ENCODE peak calls at places on chromosomes 5 and 9, in five cellular contexts. X is Peyer's patch, F is body of pancreas, T is HCT116, D is suprapubic skin. K is an unnamed sample. For H3K4me1 and H3K27me3, the result is how much of the 10 kb centered on the place peaks cover.

GRCh38 chr5:126938461-126938860 is 91.9 kb downstream of the MARCHF3 start:
- DNase-seq in X (no peak), F (no peak), T (no peak), D (no peak), K (no peak)

GRCh38 chr5:143033535-143034260 is 263.5 kb downstream of the ARHGAP26 start:
- DNase-seq in X (no peak), F (no peak), T (peak), D (no peak), K (no peak)

GRCh38 chr9:132415181-132415580 is 5.2 kb downstream of the CFAP77 start:
- DNase-seq in X (no peak), F (no peak), T (no peak), D (no peak), K (no peak)

GRCh38 chr9:96061293-96061987 is 185.9 kb downstream of the ERCC6L2 start:
- DNase-seq in X (no peak), F (peak), T (peak), D (no peak), K (peak)

GRCh38 chr5:176762489-176762888 is 47.9 kb upstream of the UNC5A start:
- DNase-seq in X (no peak), F (no peak), T (no peak), D (no peak), K (no peak)

GRCh38 chr5:26700759-26701384 is 337.5 kb downstream of the CDH9 start:
- DNase-seq in X (no peak), F (no peak), T (no peak), D (no peak), K (no peak)

GRCh38 chr5:403995-404394 is 39.0 kb upstream of the EXOC3 start:
- DNase-seq in X (peak), F (no peak), T (no peak), D (no peak), K (no peak)

GRCh38 chr5:179610903-179611265 is 12.6 kb downstream of the HNRNPH1 start:
- DNase-seq in X (no peak), F (no peak), T (no peak), D (peak), K (no peak)

GRCh38 chr5:125349432-125349831 is 603.0 kb upstream of the ZNF608 start:
- DNase-seq in X (no peak), F (no peak), T (no peak), D (no peak), K (no peak)

GRCh38 chr5:56233230-56233629 is at the start of gene ANKRD55:
- DNase-seq in X (no peak), F (no peak), T (no peak), D (no peak), K (no peak)

GRCh38 chr9:3855601-3856328 is 330.0 kb upstream of the RFX3 start:
- DNase-seq in X (no peak), F (no peak), T (no peak), D (no peak), K (no peak)

GRCh38 chr5:145834917-145835838 is at the start of gene PRELID2:
- DNase-seq in X (peak), F (peak), T (peak), D (peak), K (peak)

GRCh38 chr9:1994180-1994579 is 21.0 kb upstream of the SMARCA2 start:
- DNase-seq in X (no peak), F (no peak), T (no peak), D (no peak), K (no peak)

GRCh38 chr9:37370968-37371563 is 51.4 kb upstream of the GRHPR start:
- DNase-seq in X (peak), F (no peak), T (no peak), D (no peak), K (no peak)

GRCh38 chr5:159773062-159773924 is 143.0 kb upstream of the ADRA1B start:
- DNase-seq in X (peak), F (peak), T (peak), D (peak), K (peak)

GRCh38 chr5:32709789-32710334 is 1.3 kb upstream of the NPR3 start:
- DNase-seq in X (no peak), F (peak), T (peak), D (no peak), K (peak)

GRCh38 chr5:187617-188451 is 3.5 kb upstream of the LRRC14B start:
- DNase-seq in X (no peak), F (no peak), T (no peak), D (no peak), K (no peak)

GRCh38 chr5:9852686-9853085 is 222.5 kb upstream of the TAS2R1 start:
- DNase-seq in X (no peak), F (no peak), T (no peak), D (no peak), K (no peak)

GRCh38 chr9:20286969-20287368 is 335.3 kb downstream of the MLLT3 start:
- DNase-seq in X (no peak), F (no peak), T (no peak), D (no peak), K (no peak)

GRCh38 chr9:115126406-115126805 is 8.4 kb upstream of the TNC start:
- DNase-seq in X (no peak), F (no peak), T (no peak), D (no peak), K (no peak)

GRCh38 chr9:13266172-13266571 is 13.3 kb downstream of the MPDZ start:
- DNase-seq in X (no peak), F (no peak), T (no peak), D (no peak), K (no peak)

GRCh38 chr9:13267743-13268142 is 11.7 kb downstream of the MPDZ start:
- DNase-seq in X (no peak), F (no peak), T (no peak), D (no peak), K (no peak)

GRCh38 chr9:13269589-13270452 is 9.7 kb downstream of the MPDZ start:
- DNase-seq in X (no peak), F (no peak), T (no peak), D (no peak), K (no peak)

GRCh38 chr9:13270734-13271133 is 8.8 kb downstream of the MPDZ start:
- DNase-seq in X (no peak), F (no peak), T (no peak), D (no peak), K (no peak)

GRCh38 chr9:13268469-13268868 is 11.0 kb downstream of the MPDZ start:
- DNase-seq in X (no peak), F (no peak), T (no peak), D (no peak), K (no peak)
- H3K4me1 ChIP-seq in X (under half), F (under half), T (under half), D (under half), K (half or more)

GRCh38 chr9:126696091-126696763 is 82.5 kb downstream of the LMX1B start:
- DNase-seq in X (no peak), F (no peak), T (no peak), D (no peak), K (no peak)
- H3K27me3 ChIP-seq in X (under half), F (under half), T (under half), D (under half), K (under half)

DNA sequence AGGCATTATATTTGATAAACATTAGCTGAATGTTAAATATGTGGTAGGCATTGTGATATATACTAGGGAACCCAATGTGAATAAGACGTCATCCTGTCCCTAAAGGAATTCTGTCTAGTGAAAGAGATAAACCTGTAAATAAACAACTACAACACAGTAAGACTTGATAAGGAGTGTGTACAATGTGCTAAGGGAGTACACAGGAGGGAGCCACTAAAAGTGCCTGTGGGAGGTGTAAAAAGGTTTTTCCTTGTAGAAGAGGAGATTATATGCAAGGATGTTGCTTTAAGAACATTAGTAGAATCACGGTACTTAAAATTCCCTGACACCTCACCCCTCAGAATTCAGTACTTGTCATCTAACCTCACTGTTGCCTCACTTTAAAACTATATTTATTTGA is 91.7 kb downstream of the KIAA0825 start:
- DNase-seq in X (no peak), F (no peak), T (no peak), D (no peak), K (no peak)
- TF ChIP-seq POLR2A in X (no peak), F (no peak), T (no peak), D (no peak), K (no peak)

GRCh38 chr5:38536968-38537367 is 19.5 kb downstream of the LIFR start:
- DNase-seq in X (no peak), F (no peak), T (no peak), D (no peak), K (no peak)

GRCh38 chr5:38534122-38534408 is 22.4 kb downstream of the LIFR start:
- DNase-seq in X (no peak), F (no peak), T (no peak), D (no peak), K (no peak)

GRCh38 chr5:38537502-38537901 is 18.9 kb downstream of the LIFR start:
- DNase-seq in X (no peak), F (no peak), T (no peak), D (no peak), K (no peak)

GRCh38 chr5:38535281-38535750 is 21.1 kb downstream of the LIFR start:
- DNase-seq in X (no peak), F (no peak), T (no peak), D (no peak), K (no peak)

DNA sequence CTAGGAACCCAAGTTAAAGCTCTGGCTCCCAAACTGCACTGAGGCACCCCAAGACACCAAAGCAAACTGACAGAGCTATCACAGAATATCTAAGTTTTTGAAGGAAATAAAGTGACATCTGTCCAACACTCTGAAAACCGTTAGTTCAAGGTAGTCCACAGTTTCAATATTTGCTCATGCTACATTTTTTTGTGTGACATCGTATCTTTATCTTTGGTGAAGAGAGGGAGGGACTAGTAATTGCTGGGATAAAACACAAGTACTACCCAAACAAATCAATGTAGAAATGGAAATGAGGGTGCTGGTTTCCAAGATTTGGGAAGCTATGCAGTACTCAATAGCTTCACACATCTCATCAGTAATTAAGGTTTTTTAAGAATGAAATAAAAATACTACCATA is 20.6 kb downstream of the LIFR start:
- DNase-seq in X (no peak), F (no peak), T (no peak), D (no peak), K (no peak)
- H3K4me1 ChIP-seq in X (under half), F (under half), T (under half), D (under half), K (under half)

GRCh38 chr9:135715056-135715595 is 13.1 kb downstream of the KCNT1 start:
- DNase-seq in X (no peak), F (no peak), T (no peak), D (no peak), K (no peak)
- H3K27me3 ChIP-seq in X (under half), F (under half), T (under half), D (half or more), K (half or more)

DNA sequence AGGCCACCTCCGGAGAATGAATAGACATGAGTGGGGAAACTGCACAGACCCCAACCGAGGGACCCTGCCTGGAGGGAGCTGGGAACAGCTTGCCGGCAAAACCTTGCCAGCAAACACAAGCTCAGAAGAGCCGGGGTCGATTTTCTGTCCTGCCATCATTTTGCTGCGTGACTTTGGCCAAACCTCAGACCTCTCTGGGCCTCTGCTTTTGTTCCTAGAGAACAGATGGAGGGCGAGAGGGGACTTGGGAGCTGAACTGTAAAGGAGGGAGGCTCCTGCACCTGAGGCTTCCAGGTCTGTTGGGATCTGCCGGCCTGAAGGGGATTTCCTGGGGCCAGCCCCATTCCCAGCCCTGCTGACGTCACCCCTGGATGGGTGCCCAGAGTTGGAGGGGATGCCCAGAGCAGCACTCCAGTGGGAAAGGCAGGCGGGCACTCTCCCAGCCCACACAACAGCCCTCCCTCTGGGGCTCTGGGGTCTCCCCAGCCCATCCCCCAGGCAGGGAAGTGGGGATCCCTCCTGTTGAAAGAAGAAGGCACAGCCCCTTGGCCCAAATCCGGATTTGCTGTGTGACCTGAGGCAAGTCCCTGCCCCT is 40.4 kb upstream of the SYNPO start:
- DNase-seq in X (peak), F (peak), T (no peak), D (no peak), K (peak)
- TF ChIP-seq POLR2A in X (no peak), F (no peak), T (no peak), D (no peak), K (no peak)